ENCODE peak calls at places on chromosomes 4 and X, in eight cellular contexts. D is astrocyte, Y is uterus, B is esophagus squamous epithelium, I is mesenchymal stem cell, A is ovary, C is Panc1, W is HepG2. H is an unnamed sample. For H3K4me1 and H3K9me3, the result is how much of the 10 kb centered on the place peaks cover.

GRCh38 chr4:16225681-16225995 is 633 bp downstream of the TAPT1 start:
- DNase-seq in C (no peak), Y (no peak), I (peak), W (no peak), A (no peak), B (no peak), D (no peak), H (peak)

GRCh38 chrX:19799319-19800182 is 87.8 kb downstream of the SH3KBP1 start:
- DNase-seq in I (no peak), W (no peak), A (no peak), D (peak), Y (no peak), C (no peak), B (no peak), H (no peak)

GRCh38 chr4:109931318-109931717 is 18.6 kb downstream of the EGF start:
- DNase-seq in C (no peak), A (no peak), W (no peak), Y (no peak), I (no peak), B (no peak), D (no peak), H (no peak)

GRCh38 chr4:183686461-183686860 is 27.4 kb downstream of the TRAPPC11 start:
- DNase-seq in Y (no peak), I (no peak), B (no peak), C (no peak), D (no peak), W (no peak), A (no peak), H (no peak)

GRCh38 chrX:39613997-39614679 is 483.6 kb downstream of the BCOR start:
- DNase-seq in A (no peak), I (no peak), W (no peak), B (no peak), D (no peak), C (no peak), Y (no peak), H (peak)

GRCh38 chr4:8473198-8473919 is 32.8 kb downstream of the TRMT44 start:
- DNase-seq in C (no peak), A (peak), Y (peak), I (no peak), B (no peak), D (peak), W (no peak), H (no peak)

GRCh38 chr4:125313989-125314602 is 659 bp upstream of the FAT4 start:
- DNase-seq in B (no peak), I (no peak), A (no peak), C (no peak), D (no peak), Y (no peak), W (peak), H (no peak)

GRCh38 chr4:168908093-168908492 is 102.0 kb downstream of the CBR4 start:
- DNase-seq in C (no peak), W (no peak), D (peak), B (no peak), A (no peak), Y (no peak), I (peak), H (no peak)

GRCh38 chr4:121724671-121725070 is 27.9 kb upstream of the ANXA5 start:
- DNase-seq in C (no peak), A (no peak), I (no peak), W (no peak), D (no peak), B (no peak), Y (no peak), H (no peak)

GRCh38 chrX:136475236-136475635 is 12.5 kb upstream of the BRS3 start:
- DNase-seq in I (no peak), C (no peak), W (no peak), D (no peak), A (no peak), B (no peak), Y (no peak), H (no peak)

GRCh38 chr4:8852118-8852704 is 19.4 kb downstream of the HMX1 start:
- DNase-seq in A (no peak), Y (no peak), I (no peak), B (no peak), W (no peak), C (no peak), D (no peak), H (no peak)

GRCh38 chr4:85050736-85051135 is 84.2 kb upstream of the WDFY3 start:
- DNase-seq in I (no peak), D (no peak), A (no peak), Y (no peak), W (no peak), B (no peak), C (no peak), H (no peak)

GRCh38 chr4:8493484-8493883 is 52.9 kb downstream of the TRMT44 start:
- DNase-seq in B (no peak), A (no peak), D (no peak), I (no peak), W (no peak), C (no peak), Y (no peak), H (no peak)

GRCh38 chr4:155371432-155372043 is 5.2 kb downstream of the MAP9 start:
- DNase-seq in A (no peak), I (peak), D (peak), Y (no peak), C (no peak), W (no peak), B (no peak), H (peak)

GRCh38 chr4:26345541-26345940 is 24.7 kb downstream of the RBPJ start:
- DNase-seq in Y (no peak), I (no peak), A (no peak), W (no peak), B (no peak), C (no peak), D (no peak), H (no peak)
- H3K4me1 ChIP-seq in Y (under half), I (under half), A (under half), W (under half), B (half or more), C (under half), D (under half), H (under half)

DNA sequence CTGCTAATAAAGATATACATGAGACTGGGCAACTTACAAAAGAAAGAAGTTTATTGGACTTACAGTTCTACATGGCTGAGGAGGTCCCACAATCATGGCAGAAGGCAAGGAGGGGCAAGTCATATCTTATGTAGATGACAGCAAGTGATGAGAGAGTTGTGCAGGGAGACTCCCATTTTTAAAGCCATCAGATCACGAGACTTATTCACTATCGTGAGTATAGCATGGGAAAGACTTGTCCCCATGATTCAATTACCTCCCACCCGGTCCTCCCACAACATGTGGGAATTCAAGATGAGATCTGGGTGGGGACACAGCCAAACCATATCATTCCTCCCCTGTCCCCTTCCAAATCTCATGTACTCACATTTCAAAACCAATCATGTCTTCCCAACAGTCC is 50.9 kb upstream of the GRID2 start:
- DNase-seq in I (no peak), Y (no peak), A (no peak), C (no peak), B (no peak), W (no peak), D (no peak), H (no peak)
- H3K9me3 ChIP-seq in I (under half), Y (under half), A (under half), C (under half), B (under half), W (half or more), D (under half), H (under half)

DNA sequence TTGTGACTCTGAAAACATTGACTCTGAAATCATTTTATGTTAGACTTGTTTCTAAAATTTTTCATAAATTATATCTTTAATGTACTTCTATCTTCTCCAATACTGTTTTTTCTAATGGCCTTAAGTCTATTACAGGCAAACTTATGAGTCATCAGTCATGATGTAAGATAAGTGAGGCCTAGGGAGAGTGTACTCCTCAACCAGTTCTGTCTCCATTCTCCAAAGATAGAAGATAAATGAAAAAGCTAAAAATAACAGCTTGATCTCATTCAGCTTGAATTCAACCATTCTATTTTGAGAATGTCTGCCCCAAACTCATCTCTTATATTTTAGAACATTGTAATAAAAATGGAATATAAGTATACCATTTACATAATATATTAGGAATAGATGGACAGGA is 34.5 kb downstream of the STBD1 start:
- DNase-seq in W (no peak), Y (no peak), A (no peak), I (peak), D (peak), B (no peak), C (no peak), H (peak)
- H3K4me3 ChIP-seq in W (no peak), Y (no peak), A (no peak), I (no peak), D (no peak), B (no peak), C (no peak), H (no peak)

DNA sequence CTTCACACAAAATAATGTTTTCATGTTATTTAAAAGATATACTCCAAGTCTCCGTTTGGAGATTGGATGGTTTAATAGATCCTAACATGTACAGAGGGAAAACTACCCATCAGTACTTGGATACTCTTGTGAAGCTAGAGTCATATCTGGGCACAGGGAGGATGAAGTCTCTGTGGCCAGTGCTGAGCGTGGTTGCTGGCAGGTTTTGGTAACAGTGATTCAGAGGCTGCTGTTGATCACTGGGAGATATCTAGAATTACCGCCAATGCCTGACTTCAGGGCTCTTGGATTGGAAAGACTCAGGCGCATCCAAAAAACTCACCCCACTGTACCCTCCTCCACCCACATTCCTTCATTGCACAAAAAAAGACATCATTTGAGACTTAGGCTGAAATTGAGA is 107.2 kb upstream of the PGRMC2 start:
- DNase-seq in A (no peak), D (peak), B (no peak), I (peak), C (no peak), Y (no peak), W (no peak), H (peak)
- H3K4me1 ChIP-seq in A (under half), D (under half), B (under half), I (under half), C (under half), Y (under half), W (under half), H (under half)

GRCh38 chr4:145019346-145019745 is 78.7 kb downstream of the ANAPC10 start:
- DNase-seq in W (no peak), D (no peak), I (no peak), C (no peak), Y (no peak), B (no peak), A (no peak), H (no peak)
- H3K9me3 ChIP-seq in W (under half), D (under half), I (under half), C (under half), Y (under half), B (under half), A (under half), H (under half)

GRCh38 chr4:75308049-75308448 is 206.2 kb downstream of the RCHY1 start:
- DNase-seq in B (no peak), C (no peak), Y (no peak), I (no peak), D (no peak), A (no peak), W (no peak), H (no peak)
- H3K4me3 ChIP-seq in B (no peak), C (no peak), Y (no peak), I (no peak), D (no peak), A (no peak), W (no peak), H (no peak)

DNA sequence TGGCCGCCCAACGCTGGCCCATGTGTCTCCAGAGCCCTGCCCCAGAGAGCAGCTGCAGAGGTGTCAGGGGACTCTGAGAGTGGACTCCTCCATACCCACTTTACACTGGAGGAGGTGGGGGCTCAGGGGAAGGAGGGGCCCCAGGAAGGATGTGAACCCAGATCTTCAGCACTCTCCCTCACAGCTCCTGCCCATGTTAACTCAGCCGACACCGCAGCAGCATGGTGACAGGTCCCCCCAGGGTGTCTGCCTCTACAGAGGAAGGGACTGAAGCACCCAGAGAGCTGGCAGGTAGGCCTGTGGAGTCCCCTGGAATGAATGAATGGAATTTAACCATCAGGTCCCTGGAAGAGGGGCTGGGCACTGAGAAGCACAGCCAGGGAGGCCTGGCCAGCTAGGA is 21.7 kb downstream of the SH3BP2 start:
- DNase-seq in A (no peak), C (no peak), I (no peak), B (no peak), D (no peak), W (no peak), Y (no peak), H (no peak)
- H3K4me1 ChIP-seq in A (under half), C (under half), I (half or more), B (half or more), D (under half), W (under half), Y (under half), H (under half)